ENCODE peak calls at places on chromosomes 6 and 20, in four cellular contexts. One of them, this sample, is unnamed.

GRCh38 chr20:7798176-7798575 is 142.1 kb downstream of the HAO1 start:
- DNase-seq in NCI-H1694: no peak
- DNase-seq in mucosa of descending colon: no peak
- DNase-seq in stimulated activated CD4-positive, alpha-beta T cell treated with anti-CD3 and anti-CD28 coated beads, TNF-alpha, amount 100 ng/mL, for 1 hour: no peak
- DNase-seq in this sample: no peak

GRCh38 chr6:111061493-111061892 is 25.8 kb upstream of the SLC16A10 start:
- DNase-seq in NCI-H1694: no peak
- DNase-seq in mucosa of descending colon: no peak
- DNase-seq in stimulated activated CD4-positive, alpha-beta T cell treated with anti-CD3 and anti-CD28 coated beads, TNF-alpha, amount 100 ng/mL, for 1 hour: no peak
- DNase-seq in this sample: no peak

GRCh38 chr6:138948028-138948427 is 40.0 kb downstream of the REPS1 start:
- DNase-seq in NCI-H1694: no peak
- DNase-seq in mucosa of descending colon: no peak
- DNase-seq in stimulated activated CD4-positive, alpha-beta T cell treated with anti-CD3 and anti-CD28 coated beads, TNF-alpha, amount 100 ng/mL, for 1 hour: no peak
- DNase-seq in this sample: no peak

GRCh38 chr20:53773792-53774371 is 180.2 kb upstream of the ZNF217 start:
- DNase-seq in NCI-H1694: no peak
- DNase-seq in mucosa of descending colon: no peak
- DNase-seq in stimulated activated CD4-positive, alpha-beta T cell treated with anti-CD3 and anti-CD28 coated beads, TNF-alpha, amount 100 ng/mL, for 1 hour: no peak
- DNase-seq in this sample: no peak

GRCh38 chr6:42292002-42292735 is 74.5 kb upstream of the MRPS10 start:
- DNase-seq in NCI-H1694: no peak
- DNase-seq in mucosa of descending colon: no peak
- DNase-seq in stimulated activated CD4-positive, alpha-beta T cell treated with anti-CD3 and anti-CD28 coated beads, TNF-alpha, amount 100 ng/mL, for 1 hour: no peak
- DNase-seq in this sample: no peak

GRCh38 chr6:32415521-32416019 is 8.6 kb upstream of the BTNL2 start:
- DNase-seq in NCI-H1694: peak
- DNase-seq in mucosa of descending colon: peak
- DNase-seq in stimulated activated CD4-positive, alpha-beta T cell treated with anti-CD3 and anti-CD28 coated beads, TNF-alpha, amount 100 ng/mL, for 1 hour: peak
- DNase-seq in this sample: peak

GRCh38 chr6:127015858-127016257 is 102.6 kb upstream of the RSPO3 start:
- DNase-seq in NCI-H1694: no peak
- DNase-seq in mucosa of descending colon: no peak
- DNase-seq in stimulated activated CD4-positive, alpha-beta T cell treated with anti-CD3 and anti-CD28 coated beads, TNF-alpha, amount 100 ng/mL, for 1 hour: no peak
- DNase-seq in this sample: no peak

GRCh38 chr6:149864578-149865535 is 698 bp upstream of the LRP11 start:
- DNase-seq in NCI-H1694: peak
- DNase-seq in mucosa of descending colon: no peak
- DNase-seq in stimulated activated CD4-positive, alpha-beta T cell treated with anti-CD3 and anti-CD28 coated beads, TNF-alpha, amount 100 ng/mL, for 1 hour: no peak
- DNase-seq in this sample: peak

GRCh38 chr6:33860706-33861474 is 57.1 kb upstream of the MLN start:
- DNase-seq in NCI-H1694: no peak
- DNase-seq in mucosa of descending colon: no peak
- DNase-seq in stimulated activated CD4-positive, alpha-beta T cell treated with anti-CD3 and anti-CD28 coated beads, TNF-alpha, amount 100 ng/mL, for 1 hour: no peak
- DNase-seq in this sample: peak

GRCh38 chr6:138774370-138774769 is 801 bp downstream of the CCDC28A start:
- DNase-seq in NCI-H1694: no peak
- DNase-seq in mucosa of descending colon: no peak
- DNase-seq in stimulated activated CD4-positive, alpha-beta T cell treated with anti-CD3 and anti-CD28 coated beads, TNF-alpha, amount 100 ng/mL, for 1 hour: no peak
- DNase-seq in this sample: no peak

GRCh38 chr20:45387274-45387673 is 9.1 kb upstream of the TP53TG5 start:
- DNase-seq in NCI-H1694: no peak
- DNase-seq in mucosa of descending colon: no peak
- DNase-seq in stimulated activated CD4-positive, alpha-beta T cell treated with anti-CD3 and anti-CD28 coated beads, TNF-alpha, amount 100 ng/mL, for 1 hour: no peak
- DNase-seq in this sample: no peak

This sample was measured in NCI-H2171.